ENCODE peak calls at places on chromosome 2, in eight cellular contexts. Y is gastrocnemius medialis, I is GM23248, B is SJSA1, P is right atrium auricular region, G is endodermal cell, Z is ascending aorta, V is A549. E is an unnamed sample. For H3K4me1, the result is how much of the 10 kb centered on the place peaks cover.

GRCh38 chr2:28405537-28405936 is 12.9 kb downstream of the FOSL2 start:
- DNase-seq in B (no peak), I (no peak), Y (no peak), G (no peak), Z (no peak), P (no peak), V (no peak), E (no peak)

GRCh38 chr2:119255760-119256573 is 32.3 kb downstream of the STEAP3 start:
- DNase-seq in G (peak), V (peak), Y (no peak), B (peak), Z (no peak), P (no peak), I (peak), E (peak)

GRCh38 chr2:136901732-136902131 is 136.4 kb downstream of the THSD7B start:
- DNase-seq in P (no peak), G (no peak), B (no peak), V (no peak), Z (no peak), I (no peak), Y (no peak), E (no peak)

GRCh38 chr2:240836781-240837467 is 16.9 kb upstream of the KIF1A start:
- DNase-seq in I (peak), P (peak), Y (peak), B (no peak), Z (no peak), V (no peak), G (no peak), E (no peak)

GRCh38 chr2:217510790-217511291 is 492.0 kb downstream of the TNS1 start:
- DNase-seq in P (peak), B (peak), Z (no peak), V (peak), I (peak), G (peak), Y (peak), E (peak)

GRCh38 chr2:28640908-28641300 is 110.7 kb upstream of the PPP1CB start:
- DNase-seq in Y (no peak), Z (no peak), G (no peak), I (no peak), V (no peak), B (no peak), P (no peak), E (no peak)

GRCh38 chr2:127664895-127665225 is 10.5 kb downstream of the LIMS2 start:
- DNase-seq in I (no peak), B (no peak), P (no peak), V (no peak), G (no peak), Y (no peak), Z (no peak), E (no peak)

GRCh38 chr2:196259507-196260481 is 88.4 kb upstream of the STK17B start:
- DNase-seq in Y (no peak), I (peak), Z (no peak), G (no peak), P (no peak), B (peak), V (peak), E (peak)

GRCh38 chr2:33529771-33530481 is 53.5 kb downstream of the RASGRP3 start:
- DNase-seq in V (peak), G (no peak), B (peak), Y (no peak), P (no peak), I (peak), Z (no peak), E (peak)

GRCh38 chr2:43225788-43226557 is 433 bp downstream of the ZFP36L2 start:
- DNase-seq in B (peak), Z (no peak), G (no peak), V (peak), P (no peak), I (peak), Y (no peak), E (no peak)

GRCh38 chr2:208062113-208062512 is 36.8 kb upstream of the PLEKHM3 start:
- DNase-seq in V (peak), Z (no peak), B (no peak), I (peak), P (no peak), Y (no peak), G (peak), E (no peak)

GRCh38 chr2:227703280-227703732 is 14.5 kb downstream of the SLC19A3 start:
- DNase-seq in Y (no peak), B (no peak), P (no peak), V (peak), G (no peak), Z (no peak), I (peak), E (peak)

GRCh38 chr2:191631754-191632153 is 46.2 kb upstream of the NABP1 start:
- DNase-seq in P (no peak), B (no peak), I (peak), G (no peak), Z (no peak), Y (no peak), V (peak), E (no peak)

GRCh38 chr2:238848941-238849853 is 1.3 kb downstream of the TWIST2 start:
- DNase-seq in P (peak), Y (no peak), G (peak), B (no peak), V (no peak), I (peak), Z (no peak), E (peak)

GRCh38 chr2:105365176-105365575 is 27.8 kb downstream of the C2orf49 start:
- DNase-seq in Y (no peak), Z (no peak), I (peak), P (no peak), G (no peak), B (no peak), V (no peak), E (no peak)

GRCh38 chr2:8229546-8229986 is 452.3 kb upstream of the ID2 start:
- DNase-seq in I (peak), P (peak), Z (peak), G (no peak), V (peak), Y (peak), B (no peak), E (peak)

GRCh38 chr2:159904127-159904564 is 106.1 kb upstream of the CD302 start:
- DNase-seq in P (no peak), Z (no peak), Y (no peak), G (no peak), I (peak), B (no peak), V (no peak), E (no peak)

GRCh38 chr2:30417253-30417652 is 29.8 kb upstream of the LCLAT1 start:
- DNase-seq in Z (peak), V (no peak), I (no peak), P (peak), Y (peak), G (no peak), B (no peak), E (no peak)

GRCh38 chr2:7405861-7406715 is 488.9 kb downstream of the RNF144A start:
- DNase-seq in Y (no peak), P (no peak), V (no peak), B (no peak), Z (no peak), G (no peak), I (peak), E (no peak)

GRCh38 chr2:113136828-113137775 is 9.7 kb downstream of the IL1RN start:
- DNase-seq in P (peak), G (peak), Z (no peak), B (no peak), V (peak), Y (no peak), I (peak), E (no peak)

GRCh38 chr2:25131567-25132295 is 36.6 kb downstream of the POMC start:
- DNase-seq in I (peak), P (no peak), Z (no peak), Y (no peak), B (no peak), G (peak), V (no peak), E (no peak)

GRCh38 chr2:171515672-171516298 is 6.5 kb upstream of the CYBRD1 start:
- DNase-seq in G (peak), I (peak), P (no peak), Z (no peak), Y (no peak), B (peak), V (no peak), E (no peak)

GRCh38 chr2:190974629-190975361 is 39.2 kb downstream of the STAT1 start:
- DNase-seq in G (no peak), Z (no peak), I (no peak), Y (no peak), V (no peak), B (no peak), P (no peak), E (no peak)

GRCh38 chr2:188414869-188415753 is 123.4 kb downstream of the GULP1 start:
- DNase-seq in I (peak), G (no peak), B (no peak), Y (no peak), Z (no peak), V (peak), P (no peak), E (no peak)

GRCh38 chr2:10265328-10266132 is 37.2 kb upstream of the HPCAL1 start:
- DNase-seq in I (peak), Y (no peak), B (no peak), P (no peak), V (no peak), Z (no peak), G (peak), E (no peak)

GRCh38 chr2:112482309-112483046 is 522 bp downstream of the TTL start:
- DNase-seq in V (peak), B (peak), I (peak), P (no peak), Z (no peak), G (peak), Y (no peak), E (no peak)

GRCh38 chr2:220341014-220341413 is 713.6 kb downstream of the SLC4A3 start:
- DNase-seq in Z (no peak), I (no peak), V (no peak), G (no peak), B (no peak), Y (no peak), P (no peak), E (no peak)

GRCh38 chr2:204504594-204504993 is 40.7 kb upstream of the PARD3B start:
- DNase-seq in V (no peak), B (no peak), G (no peak), I (no peak), Y (no peak), P (no peak), Z (no peak), E (no peak)

GRCh38 chr2:232580648-232580981 is 30.1 kb downstream of the EIF4E2 start:
- DNase-seq in G (no peak), Y (no peak), Z (no peak), P (no peak), V (no peak), I (no peak), B (no peak), E (no peak)

GRCh38 chr2:55047677-55048299 is 2.5 kb downstream of the RTN4 start:
- DNase-seq in Z (no peak), P (no peak), I (peak), B (no peak), G (no peak), Y (no peak), V (peak), E (peak)

GRCh38 chr2:85537600-85538506 is 1.1 kb upstream of the MAT2A start:
- DNase-seq in B (peak), G (peak), I (peak), V (peak), P (peak), Y (peak), Z (no peak), E (peak)

GRCh38 chr2:161586517-161587167 is 37.6 kb upstream of the SLC4A10 start:
- DNase-seq in I (peak), Z (no peak), G (no peak), V (peak), P (no peak), Y (no peak), B (no peak), E (no peak)

GRCh38 chr2:159903404-159904126 is 105.6 kb upstream of the CD302 start:
- DNase-seq in P (no peak), Z (no peak), V (no peak), B (no peak), Y (no peak), G (no peak), I (peak), E (no peak)

GRCh38 chr2:50564781-50565180 is 467.2 kb downstream of the NRXN1 start:
- DNase-seq in B (no peak), Z (no peak), P (no peak), V (no peak), G (no peak), Y (no peak), I (no peak), E (no peak)

DNA sequence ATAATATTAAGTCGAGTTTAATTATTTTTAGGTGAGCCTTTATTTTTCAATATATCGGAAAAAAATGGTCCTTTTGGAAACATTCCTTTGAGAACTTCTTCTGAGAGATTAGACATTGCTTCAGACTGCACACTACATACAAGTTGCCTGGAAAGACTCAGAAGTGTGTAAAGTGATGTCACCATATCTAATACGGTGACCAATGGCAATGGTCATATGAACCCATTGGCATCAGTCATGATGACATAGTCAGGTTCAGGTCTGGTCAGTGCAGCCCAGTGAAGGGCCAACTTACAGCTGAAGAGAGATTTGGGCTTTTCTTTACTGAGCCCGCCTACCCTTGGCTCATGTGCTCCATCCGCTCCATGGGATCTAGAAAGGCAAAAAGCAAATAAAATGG is 283.5 kb upstream of the EPAS1 start:
- DNase-seq in Z (no peak), P (no peak), I (no peak), B (no peak), Y (no peak), G (no peak), V (no peak), E (no peak)
- H3K4me1 ChIP-seq in Z (under half), P (under half), I (under half), B (under half), Y (under half), G (under half), V (under half), E (under half)

GRCh38 chr2:66561645-66562336 is 126.9 kb downstream of the MEIS1 start:
- DNase-seq in Y (no peak), B (no peak), G (peak), V (no peak), Z (no peak), I (no peak), P (no peak), E (no peak)

GRCh38 chr2:66563473-66563872 is 128.5 kb downstream of the MEIS1 start:
- DNase-seq in V (no peak), B (no peak), P (no peak), Z (no peak), I (no peak), Y (no peak), G (no peak), E (no peak)

GRCh38 chr2:66562337-66562685 is 127.4 kb downstream of the MEIS1 start:
- DNase-seq in G (no peak), Z (no peak), B (no peak), I (no peak), P (no peak), V (no peak), Y (no peak), E (no peak)

GRCh38 chr2:66559672-66560071 is 124.7 kb downstream of the MEIS1 start:
- DNase-seq in P (no peak), Z (no peak), G (no peak), V (no peak), Y (no peak), I (no peak), B (no peak), E (no peak)

DNA sequence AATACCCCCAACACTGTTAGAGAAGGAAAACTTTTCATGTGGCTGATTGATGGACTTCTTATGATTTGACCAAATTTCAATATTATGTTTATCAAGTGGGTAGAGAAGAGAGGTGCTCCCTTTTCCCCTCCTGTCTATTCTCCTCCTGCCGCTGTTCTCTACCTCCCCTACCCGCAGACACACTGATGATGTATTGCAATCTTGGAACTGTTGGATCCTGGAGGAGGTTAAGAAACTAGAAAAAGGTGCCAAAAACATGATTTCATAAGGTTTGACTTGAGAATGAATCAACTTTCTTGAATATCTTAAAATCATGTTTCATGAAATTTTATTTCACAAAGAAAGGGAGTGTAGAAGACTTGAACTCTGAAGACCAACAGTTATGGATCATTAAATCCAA is 125.8 kb downstream of the MEIS1 start:
- DNase-seq in V (no peak), Z (no peak), B (no peak), I (peak), G (no peak), P (no peak), Y (no peak), E (no peak)
- H3K4me1 ChIP-seq in V (under half), Z (under half), B (under half), I (under half), G (under half), P (under half), Y (under half), E (under half)

GRCh38 chr2:18630101-18630500 is 40.7 kb upstream of the NT5C1B start:
- DNase-seq in Z (no peak), G (no peak), Y (no peak), B (no peak), I (peak), P (no peak), V (no peak), E (peak)

GRCh38 chr2:18626958-18627650 is 37.7 kb upstream of the NT5C1B start:
- DNase-seq in I (peak), G (no peak), B (no peak), Z (no peak), P (no peak), Y (no peak), V (no peak), E (no peak)

GRCh38 chr2:18626256-18626668 is 36.9 kb upstream of the NT5C1B start:
- DNase-seq in B (no peak), Y (no peak), Z (no peak), I (peak), V (no peak), P (no peak), G (no peak), E (peak)

GRCh38 chr2:18623782-18624181 is 34.4 kb upstream of the NT5C1B start:
- DNase-seq in B (no peak), V (no peak), G (no peak), P (no peak), Y (no peak), Z (no peak), I (peak), E (peak)

GRCh38 chr2:18625563-18625962 is 36.2 kb upstream of the NT5C1B start:
- DNase-seq in I (peak), P (no peak), V (no peak), Z (no peak), B (no peak), G (no peak), Y (no peak), E (no peak)
- H3K4me1 ChIP-seq in I (half or more), P (under half), V (under half), Z (under half), B (under half), G (under half), Y (under half), E (half or more)

DNA sequence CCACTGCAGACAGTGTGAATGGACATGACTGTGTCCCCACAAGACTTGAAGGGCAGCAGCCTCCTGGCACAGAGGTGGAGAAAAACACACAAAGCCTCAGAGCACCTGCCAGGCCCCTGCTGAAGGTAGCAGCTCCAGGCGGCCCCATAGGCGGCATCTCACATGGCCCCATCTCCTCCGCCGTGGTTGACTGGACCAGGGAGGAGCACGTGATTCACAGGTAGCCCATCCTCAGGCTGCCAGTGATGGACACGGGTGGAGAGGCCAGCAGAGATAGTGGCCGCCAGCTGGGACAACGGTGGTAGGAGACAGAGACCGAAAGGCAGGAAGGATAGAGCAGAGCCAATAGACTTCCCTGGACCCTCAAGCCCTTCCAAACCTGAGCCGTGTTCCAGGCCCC is 27.0 kb downstream of the GPR55 start:
- DNase-seq in Y (no peak), B (peak), Z (no peak), V (no peak), G (peak), I (no peak), P (no peak), E (no peak)
- H3K4me1 ChIP-seq in Y (under half), B (under half), Z (under half), V (under half), G (under half), I (under half), P (under half), E (under half)

DNA sequence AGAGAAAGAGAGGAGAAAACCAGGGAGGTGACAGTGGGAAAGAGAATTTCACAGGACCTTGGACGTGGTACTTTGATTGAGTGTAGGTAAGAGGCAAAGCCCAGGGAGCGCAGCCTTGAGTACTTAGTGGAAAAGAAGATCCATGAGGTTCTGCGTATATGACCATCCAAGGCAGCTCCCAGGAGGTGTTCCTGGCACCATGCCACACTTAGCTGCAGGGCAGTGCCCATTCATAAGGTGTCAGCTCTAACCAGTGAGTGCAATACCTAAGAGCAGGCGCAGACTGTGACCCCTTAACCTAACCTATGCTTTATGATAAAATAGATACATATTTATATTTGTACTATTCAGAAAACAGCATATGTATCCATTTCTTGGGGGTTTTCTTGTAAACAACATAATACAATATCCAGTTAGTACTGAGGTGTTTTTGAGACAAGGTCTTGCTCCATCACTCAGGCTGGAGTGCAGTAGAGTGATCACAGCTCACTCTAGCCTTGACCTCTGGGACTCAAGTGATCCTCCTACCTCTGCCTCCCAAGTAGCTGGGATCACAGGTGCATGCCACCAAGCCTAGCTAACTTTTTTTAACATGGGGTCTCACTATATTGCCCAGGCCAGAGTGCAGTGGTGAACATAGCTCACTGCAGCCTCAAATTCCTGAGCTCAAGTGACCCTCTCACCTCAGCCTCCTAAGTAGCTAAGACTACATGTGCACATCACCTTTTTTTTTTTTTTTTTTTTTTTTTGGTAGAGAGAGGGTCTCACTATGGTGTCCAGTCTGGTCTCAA is 174.6 kb downstream of the GFPT1 start:
- DNase-seq in B (no peak), P (no peak), Z (no peak), G (no peak), Y (no peak), I (no peak), V (no peak), E (no peak)
- H3K4me1 ChIP-seq in B (under half), P (under half), Z (under half), G (under half), Y (under half), I (under half), V (under half), E (under half)

E was measured in foreskin keratinocyte.